ENCODE peak calls at places on chromosome 5, in five cellular contexts. One of them, this sample, is unnamed.

GRCh38 chr5:8391916-8392315 is 523.0 kb downstream of the MTRR start:
- DNase-seq in HepG2: no peak
- DNase-seq in K562: no peak
- DNase-seq in A549: no peak
- DNase-seq in GM23338: no peak
- DNase-seq in this sample: no peak

GRCh38 chr5:50751064-50751657 is 84.7 kb downstream of the PARP8 start:
- DNase-seq in HepG2: peak
- DNase-seq in K562: peak
- DNase-seq in A549: peak
- DNase-seq in GM23338: peak
- DNase-seq in this sample: peak

GRCh38 chr5:33305530-33305929 is 135.2 kb upstream of the TARS1 start:
- DNase-seq in HepG2: no peak
- DNase-seq in K562: no peak
- DNase-seq in A549: no peak
- DNase-seq in GM23338: no peak
- DNase-seq in this sample: no peak

GRCh38 chr5:123474238-123474637 is 37.7 kb upstream of the CSNK1G3 start:
- DNase-seq in HepG2: no peak
- DNase-seq in K562: no peak
- DNase-seq in A549: no peak
- DNase-seq in GM23338: no peak
- DNase-seq in this sample: no peak

GRCh38 chr5:134576386-134577021 is 51.0 kb downstream of the JADE2 start:
- DNase-seq in HepG2: no peak
- DNase-seq in K562: no peak
- DNase-seq in A549: no peak
- DNase-seq in GM23338: no peak
- DNase-seq in this sample: no peak

GRCh38 chr5:137487600-137487999 is 11.5 kb downstream of the SPOCK1 start:
- DNase-seq in HepG2: no peak
- DNase-seq in K562: no peak
- DNase-seq in A549: no peak
- DNase-seq in GM23338: no peak
- DNase-seq in this sample: no peak

GRCh38 chr5:136018814-136019777 is 9.7 kb upstream of the TGFBI start:
- DNase-seq in HepG2: peak
- DNase-seq in K562: no peak
- DNase-seq in A549: no peak
- DNase-seq in GM23338: no peak
- DNase-seq in this sample: no peak

GRCh38 chr5:170631471-170632195 is 127.8 kb downstream of the KCNIP1 start:
- DNase-seq in HepG2: peak
- DNase-seq in K562: peak
- DNase-seq in A549: peak
- DNase-seq in GM23338: peak
- DNase-seq in this sample: no peak

GRCh38 chr5:71455427-71456361 is at the start of gene BDP1:
- DNase-seq in HepG2: peak
- DNase-seq in K562: peak
- DNase-seq in A549: peak
- DNase-seq in GM23338: peak
- DNase-seq in this sample: peak

GRCh38 chr5:6750142-6750840 is 37.1 kb downstream of the TENT4A start:
- DNase-seq in HepG2: no peak
- DNase-seq in K562: no peak
- DNase-seq in A549: no peak
- DNase-seq in GM23338: no peak
- DNase-seq in this sample: no peak

GRCh38 chr5:77087484-77088291 is 603 bp upstream of the ZBED3 start:
- DNase-seq in HepG2: peak
- DNase-seq in K562: no peak
- DNase-seq in A549: no peak
- DNase-seq in GM23338: peak
- DNase-seq in this sample: no peak

GRCh38 chr5:32100903-32101302 is 73.2 kb downstream of the GOLPH3 start:
- DNase-seq in HepG2: no peak
- DNase-seq in K562: no peak
- DNase-seq in A549: no peak
- DNase-seq in GM23338: no peak
- DNase-seq in this sample: no peak

GRCh38 chr5:156687514-156687913 is 162.6 kb upstream of the PPP1R2B start:
- DNase-seq in HepG2: no peak
- DNase-seq in K562: no peak
- DNase-seq in A549: no peak
- DNase-seq in GM23338: no peak
- DNase-seq in this sample: no peak

GRCh38 chr5:143534764-143535159 is 131.3 kb upstream of the NR3C1 start:
- DNase-seq in HepG2: no peak
- DNase-seq in K562: no peak
- DNase-seq in A549: no peak
- DNase-seq in GM23338: no peak
- DNase-seq in this sample: no peak

GRCh38 chr5:79031481-79031867 is 38.0 kb downstream of the DMGDH start:
- DNase-seq in HepG2: peak
- DNase-seq in K562: no peak
- DNase-seq in A549: no peak
- DNase-seq in GM23338: no peak
- DNase-seq in this sample: no peak

GRCh38 chr5:109630109-109630508 is 59.6 kb upstream of the MAN2A1 start:
- DNase-seq in HepG2: no peak
- DNase-seq in K562: no peak
- DNase-seq in A549: no peak
- DNase-seq in GM23338: no peak
- DNase-seq in this sample: no peak

GRCh38 chr5:167230414-167230813 is 1061.0 kb upstream of the WWC1 start:
- DNase-seq in HepG2: no peak
- DNase-seq in K562: no peak
- DNase-seq in A549: no peak
- DNase-seq in GM23338: no peak
- DNase-seq in this sample: no peak

GRCh38 chr5:99105216-99105615 is 176.4 kb upstream of the CHD1 start:
- DNase-seq in HepG2: no peak
- DNase-seq in K562: no peak
- DNase-seq in A549: no peak
- DNase-seq in GM23338: no peak
- DNase-seq in this sample: no peak

GRCh38 chr5:96743065-96743768 is 64.5 kb downstream of the ERAP1 start:
- DNase-seq in HepG2: no peak
- DNase-seq in K562: peak
- DNase-seq in A549: no peak
- DNase-seq in GM23338: peak
- DNase-seq in this sample: no peak

GRCh38 chr5:150605546-150605945 is 34.9 kb upstream of the SYNPO start:
- DNase-seq in HepG2: peak
- DNase-seq in K562: no peak
- DNase-seq in A549: no peak
- DNase-seq in GM23338: no peak
- DNase-seq in this sample: no peak

GRCh38 chr5:5165541-5166002 is 25.4 kb downstream of the ADAMTS16 start:
- DNase-seq in HepG2: no peak
- DNase-seq in K562: no peak
- DNase-seq in A549: no peak
- DNase-seq in GM23338: no peak
- DNase-seq in this sample: no peak

GRCh38 chr5:99169309-99169708 is 240.5 kb upstream of the CHD1 start:
- DNase-seq in HepG2: no peak
- DNase-seq in K562: no peak
- DNase-seq in A549: no peak
- DNase-seq in GM23338: peak
- DNase-seq in this sample: no peak

GRCh38 chr5:146893991-146894390 is 15.4 kb upstream of the PPP2R2B start:
- DNase-seq in HepG2: no peak
- DNase-seq in K562: no peak
- DNase-seq in A549: no peak
- DNase-seq in GM23338: no peak
- DNase-seq in this sample: no peak

GRCh38 chr5:107365355-107366109 is 305.2 kb downstream of the EFNA5 start:
- DNase-seq in HepG2: no peak
- DNase-seq in K562: no peak
- DNase-seq in A549: no peak
- DNase-seq in GM23338: peak
- DNase-seq in this sample: peak

GRCh38 chr5:172768573-172769323 is 2.2 kb downstream of the DUSP1 start:
- DNase-seq in HepG2: no peak
- DNase-seq in K562: no peak
- DNase-seq in A549: no peak
- DNase-seq in GM23338: no peak
- DNase-seq in this sample: no peak

GRCh38 chr5:178941361-178941760 is 363 bp downstream of the ZNF454 start:
- DNase-seq in HepG2: no peak
- DNase-seq in K562: no peak
- DNase-seq in A549: no peak
- DNase-seq in GM23338: no peak
- DNase-seq in this sample: no peak

GRCh38 chr5:178940569-178941360 is at the start of gene ZNF454:
- DNase-seq in HepG2: no peak
- DNase-seq in K562: no peak
- DNase-seq in A549: no peak
- DNase-seq in GM23338: peak
- DNase-seq in this sample: no peak
- TF ChIP-seq JUNB in HepG2: no peak
- TF ChIP-seq JUNB in K562: no peak
- TF ChIP-seq JUNB in A549: no peak
- TF ChIP-seq JUNB in GM23338: no peak
- TF ChIP-seq JUNB in this sample: no peak

DNA sequence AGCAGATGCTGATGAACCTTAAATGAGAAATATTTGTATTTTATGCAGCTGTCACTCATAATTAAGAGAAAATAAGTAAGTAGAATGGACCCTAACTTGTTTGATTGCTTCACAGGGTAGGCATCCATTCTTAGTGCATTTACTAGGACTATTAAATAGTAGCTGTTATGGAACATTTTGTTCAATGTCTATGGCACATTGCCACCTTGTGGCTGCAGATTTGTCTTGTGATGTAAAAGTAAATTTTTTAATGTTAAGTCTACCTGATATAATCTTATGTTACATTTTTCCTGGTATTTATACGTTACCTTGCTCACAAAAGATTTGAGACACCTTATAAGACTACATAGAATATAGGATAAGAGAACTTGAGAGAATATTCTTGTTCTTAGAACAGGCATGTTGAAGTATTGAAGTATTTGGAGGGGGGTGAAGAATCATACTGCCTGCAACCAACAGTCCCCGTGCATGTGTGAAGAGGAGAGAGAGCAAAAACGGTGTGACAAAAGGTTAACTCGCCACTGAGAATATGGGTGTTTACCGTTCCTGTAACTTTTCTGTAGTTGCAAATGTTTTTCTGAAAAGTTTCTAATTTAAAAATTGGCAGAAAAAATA is 161.1 kb downstream of the MAST4 start:
- DNase-seq in HepG2: peak
- DNase-seq in K562: peak
- DNase-seq in A549: peak
- DNase-seq in GM23338: peak
- DNase-seq in this sample: no peak
- TF ChIP-seq JUNB in HepG2: no peak
- TF ChIP-seq JUNB in K562: no peak
- TF ChIP-seq JUNB in A549: no peak
- TF ChIP-seq JUNB in GM23338: no peak
- TF ChIP-seq JUNB in this sample: no peak

GRCh38 chr5:169164481-169164925 is 136.4 kb downstream of the SLIT3 start:
- DNase-seq in HepG2: no peak
- DNase-seq in K562: no peak
- DNase-seq in A549: peak
- DNase-seq in GM23338: peak
- DNase-seq in this sample: no peak
- TF ChIP-seq JUNB in HepG2: no peak
- TF ChIP-seq JUNB in K562: no peak
- TF ChIP-seq JUNB in A549: peak
- TF ChIP-seq JUNB in GM23338: no peak
- TF ChIP-seq JUNB in this sample: no peak

GRCh38 chr5:181114844-181115778 is 15.9 kb downstream of the OR2V1 start:
- DNase-seq in HepG2: no peak
- DNase-seq in K562: no peak
- DNase-seq in A549: peak
- DNase-seq in GM23338: peak
- DNase-seq in this sample: no peak
- TF ChIP-seq JUNB in HepG2: no peak
- TF ChIP-seq JUNB in K562: no peak
- TF ChIP-seq JUNB in A549: no peak
- TF ChIP-seq JUNB in GM23338: no peak
- TF ChIP-seq JUNB in this sample: no peak

DNA sequence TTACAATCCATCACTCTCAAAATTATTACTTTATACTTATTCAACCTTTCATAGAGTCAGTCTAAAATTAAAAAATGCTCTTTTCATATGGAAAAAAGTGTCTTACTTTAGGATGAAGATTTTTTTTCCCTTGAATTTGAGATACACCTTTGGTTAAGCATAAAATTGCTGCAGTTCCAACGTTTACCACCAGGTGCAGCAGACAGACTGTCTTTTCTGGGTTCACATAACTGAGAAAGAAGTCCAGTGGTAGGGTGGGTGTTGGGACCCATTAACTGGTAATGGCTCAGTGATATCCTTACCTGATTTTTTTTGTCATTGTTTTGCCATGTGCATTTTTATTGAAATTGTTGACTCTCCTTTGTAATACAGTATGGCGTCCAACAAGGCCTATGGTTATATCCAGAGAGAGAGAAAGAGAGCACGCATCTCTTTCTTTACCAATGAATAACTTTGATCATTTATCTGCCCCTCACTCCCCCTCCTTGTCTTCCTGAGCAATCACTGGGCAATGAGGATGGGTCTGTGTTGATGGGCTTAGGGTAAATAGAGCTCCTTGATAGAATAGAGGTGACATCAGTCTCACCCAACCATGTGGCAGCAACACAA is 98.4 kb downstream of the FBXL7 start:
- DNase-seq in HepG2: peak
- DNase-seq in K562: peak
- DNase-seq in A549: no peak
- DNase-seq in GM23338: peak
- DNase-seq in this sample: no peak
- TF ChIP-seq JUNB in HepG2: no peak
- TF ChIP-seq JUNB in K562: no peak
- TF ChIP-seq JUNB in A549: no peak
- TF ChIP-seq JUNB in GM23338: no peak
- TF ChIP-seq JUNB in this sample: no peak

GRCh38 chr5:176609724-176610429 is at the start of gene GPRIN1:
- DNase-seq in HepG2: peak
- DNase-seq in K562: peak
- DNase-seq in A549: peak
- DNase-seq in GM23338: peak
- DNase-seq in this sample: no peak
- TF ChIP-seq JUNB in HepG2: no peak
- TF ChIP-seq JUNB in K562: no peak
- TF ChIP-seq JUNB in A549: no peak
- TF ChIP-seq JUNB in GM23338: no peak
- TF ChIP-seq JUNB in this sample: no peak

This sample was measured in GM12878.